ENCODE peak calls at places on chromosomes 6 and 20, in five cellular contexts. T, L, M, B and R are unnamed samples.
A peak's percentile ranks its signal among the peaks of the same experiment; 100 is the strongest.

GRCh38 chr6:161116554-161117328 is 125.2 kb downstream of the MAP3K4 start:
- DNase-seq in B (no peak), M (no peak), T (no peak), L (no peak), R (no peak)

GRCh38 chr6:4778086-4778485 is 1.9 kb downstream of the CDYL start:
- DNase-seq in L (no peak), B (no peak), T (no peak), M (peak; percentile 59), R (no peak)

GRCh38 chr6:121436966-121437756 is 1.7 kb downstream of the GJA1 start:
- DNase-seq in M (peak; percentile 73), T (no peak), L (peak; percentile 80), B (peak; percentile 50), R (peak; percentile 60)

GRCh38 chr6:145137425-145137824 is 597.9 kb downstream of the EPM2A start:
- DNase-seq in T (no peak), M (peak; percentile 47), B (no peak), L (no peak), R (no peak)

GRCh38 chr20:23233341-23233740 is 117.2 kb upstream of the NXT1 start:
- DNase-seq in B (no peak), T (no peak), L (no peak), M (no peak), R (no peak)

GRCh38 chr20:17536944-17537444 is 5.8 kb upstream of the BFSP1 start:
- DNase-seq in M (peak; percentile 87), B (peak; percentile 86), L (peak; percentile 94), T (peak; percentile 82), R (peak; percentile 74)

GRCh38 chr6:89385156-89385667 is 26.9 kb downstream of the RRAGD start:
- DNase-seq in L (no peak), B (no peak), M (peak; percentile 37), T (no peak), R (no peak)

GRCh38 chr20:6974819-6975218 is 207.3 kb downstream of the BMP2 start:
- DNase-seq in M (no peak), L (no peak), B (no peak), T (no peak), R (no peak)

GRCh38 chr6:41894366-41895299 is 542 bp downstream of the USP49 start:
- DNase-seq in L (peak; percentile 75), M (peak; percentile 54), T (no peak), B (no peak), R (no peak)

GRCh38 chr6:168427184-168427583 is 13.8 kb upstream of the SMOC2 start:
- DNase-seq in T (no peak), M (no peak), B (no peak), L (no peak), R (no peak)

GRCh38 chr6:133208183-133208755 is 32.9 kb upstream of the EYA4 start:
- DNase-seq in B (no peak), T (no peak), M (no peak), L (no peak), R (no peak)

GRCh38 chr6:139927236-139927635 is 552.8 kb upstream of the CITED2 start:
- DNase-seq in T (no peak), L (no peak), B (no peak), M (peak; percentile 76), R (peak; percentile 26)

GRCh38 chr6:43427406-43428111 is at the start of gene ABCC10:
- DNase-seq in B (peak; percentile 97), T (peak; percentile 88), M (peak; percentile 99), L (peak; percentile 98), R (peak; percentile 98)

GRCh38 chr20:57714409-57715267 is 4.8 kb upstream of the PMEPA1 start:
- DNase-seq in M (peak; percentile 86), B (no peak), L (no peak), T (no peak), R (peak; percentile 38)

GRCh38 chr6:30626484-30627366 is at the start of gene ATAT1:
- DNase-seq in B (peak; percentile 91), T (no peak), M (peak; percentile 90), L (peak; percentile 95), R (peak; percentile 96)

GRCh38 chr6:110066091-110066490 is 88.0 kb downstream of the GPR6 start:
- DNase-seq in M (no peak), L (no peak), B (no peak), T (no peak), R (no peak)

GRCh38 chr20:43682446-43682845 is 15.5 kb downstream of the MYBL2 start:
- DNase-seq in T (no peak), L (no peak), M (no peak), B (peak; percentile 32), R (peak; percentile 1)

GRCh38 chr20:20941468-20941889 is 164.7 kb downstream of the LINC00237 start:
- DNase-seq in T (no peak), M (no peak), B (no peak), L (no peak), R (no peak)

GRCh38 chr6:77326029-77326428 is 137.3 kb downstream of the HTR1B start:
- DNase-seq in T (no peak), L (no peak), B (no peak), M (peak; percentile 34), R (no peak)

GRCh38 chr6:107488875-107489635 is 862 bp upstream of the SOBP start:
- DNase-seq in M (peak; percentile 47), T (no peak), L (peak; percentile 88), B (peak; percentile 18), R (peak; percentile 90)

GRCh38 chr20:14264869-14265268 is 72.5 kb downstream of the FLRT3 start:
- DNase-seq in L (no peak), T (no peak), B (no peak), M (peak; percentile 63), R (peak; percentile 22)

GRCh38 chr20:14481863-14482262 is 144.5 kb upstream of the FLRT3 start:
- DNase-seq in L (no peak), M (peak; percentile 88), B (no peak), T (no peak), R (no peak)

GRCh38 chr20:59246691-59247090 is 53.7 kb upstream of the EDN3 start:
- DNase-seq in B (no peak), M (no peak), L (no peak), T (no peak), R (no peak)

GRCh38 chr6:75609639-75610590 is 8.2 kb downstream of the SENP6 start:
- DNase-seq in M (peak; percentile 34), T (no peak), B (no peak), L (no peak), R (no peak)

GRCh38 chr20:62860391-62860923 is 1.2 kb downstream of the TCFL5 start:
- DNase-seq in B (no peak), T (no peak), L (peak; percentile 58), M (peak; percentile 68), R (peak; percentile 64)

GRCh38 chr20:59013959-59014608 is 5.1 kb upstream of the TUBB1 start:
- DNase-seq in T (no peak), L (no peak), M (peak; percentile 92), B (no peak), R (no peak)

GRCh38 chr20:16664031-16664430 is 65.8 kb upstream of the SNRPB2 start:
- DNase-seq in M (no peak), B (no peak), T (no peak), L (no peak), R (no peak)

GRCh38 chr6:28875348-28875747 is 48.4 kb downstream of the TRIM27 start:
- DNase-seq in T (no peak), M (no peak), L (no peak), B (no peak), R (peak; percentile 52)

GRCh38 chr6:135306740-135307420 is 125.8 kb downstream of the MYB start:
- DNase-seq in B (no peak), L (no peak), T (no peak), M (no peak), R (no peak)

GRCh38 chr20:59831024-59831900 is 102.2 kb downstream of the SYCP2 start:
- DNase-seq in B (no peak), L (peak; percentile 43), M (no peak), T (no peak), R (peak; percentile 29)

GRCh38 chr20:25280051-25280573 is 32.2 kb downstream of the PYGB start:
- DNase-seq in M (no peak), B (peak; percentile 87), T (no peak), L (no peak), R (no peak)

GRCh38 chr6:81834141-81834621 is 81.7 kb upstream of the TENT5A start:
- DNase-seq in T (no peak), L (no peak), M (peak; percentile 77), B (peak; percentile 20), R (no peak)

GRCh38 chr20:62032606-62033368 is 32.9 kb downstream of the TAF4 start:
- DNase-seq in M (peak; percentile 55), T (no peak), L (no peak), B (no peak), R (no peak)

GRCh38 chr6:38148606-38149005 is 329.1 kb downstream of the ZFAND3 start:
- DNase-seq in M (no peak), T (no peak), B (no peak), L (no peak), R (no peak)

GRCh38 chr6:2891768-2892170 is 11.3 kb downstream of the SERPINB9 start:
- DNase-seq in T (no peak), B (no peak), M (no peak), L (peak; percentile 49), R (no peak)

GRCh38 chr20:58174708-58175287 is 53.7 kb downstream of the ANKRD60 start:
- DNase-seq in T (no peak), B (peak; percentile 10), L (no peak), M (peak; percentile 55), R (peak; percentile 68)

GRCh38 chr6:96651816-96652215 is 88.9 kb downstream of the FHL5 start:
- DNase-seq in M (no peak), L (no peak), B (no peak), T (no peak), R (no peak)

GRCh38 chr6:163651910-163652309 is 237.4 kb downstream of the QKI start:
- DNase-seq in L (no peak), B (no peak), M (peak; percentile 51), T (no peak), R (no peak)
- H3K4me3 ChIP-seq in L (no peak overlapping the region), B (no peak overlapping the region), M (no peak overlapping the region), T (no peak overlapping the region), R (no peak overlapping the region)

GRCh38 chr6:56096454-56096853 is 150.9 kb downstream of the COL21A1 start:
- DNase-seq in L (no peak), M (no peak), B (no peak), T (no peak), R (no peak)
- H3K4me3 ChIP-seq in L (no peak overlapping the region), M (no peak overlapping the region), B (no peak overlapping the region), T (no peak overlapping the region), R (no peak overlapping the region)

GRCh38 chr6:126182650-126183311 is 157.1 kb upstream of the CENPW start:
- DNase-seq in B (peak; percentile 3), T (no peak), M (no peak), L (no peak), R (no peak)
- H3K4me3 ChIP-seq in B (no peak overlapping the region), T (no peak overlapping the region), M (no peak overlapping the region), L (no peak overlapping the region), R (no peak overlapping the region)

GRCh38 chr6:24584390-24584735 is 61.6 kb downstream of the KIAA0319 start:
- DNase-seq in L (no peak), B (no peak), M (no peak), T (no peak), R (no peak)
- H3K4me3 ChIP-seq in L (no peak overlapping the region), B (no peak overlapping the region), M (no peak overlapping the region), T (no peak overlapping the region), R (no peak overlapping the region)